ENCODE peak calls at places on chromosomes 1 and 21, in five cellular contexts. One of them, this sample, is unnamed.

GRCh38 chr1:66294692-66295384 is 239.1 kb upstream of the SGIP1 start:
- DNase-seq in left ventricle myocardium superior: no peak
- DNase-seq in T-helper 9 cell: no peak
- DNase-seq in GM23248: peak; percentile 90
- DNase-seq in EL: peak; percentile 47
- DNase-seq in this sample: peak; percentile 59

GRCh38 chr21:43864313-43864805 is 664 bp upstream of the AGPAT3 start:
- DNase-seq in left ventricle myocardium superior: peak; percentile 66
- DNase-seq in T-helper 9 cell: peak; percentile 14
- DNase-seq in GM23248: peak; percentile 66
- DNase-seq in EL: peak; percentile 29
- DNase-seq in this sample: peak; percentile 45

GRCh38 chr1:2381741-2382620 is 9.4 kb downstream of the MORN1 start:
- DNase-seq in left ventricle myocardium superior: peak; percentile 91
- DNase-seq in T-helper 9 cell: peak; percentile 71
- DNase-seq in GM23248: peak; percentile 91
- DNase-seq in EL: peak; percentile 75
- DNase-seq in this sample: peak; percentile 78

GRCh38 chr1:29906927-29907326 is 670.6 kb downstream of the PTPRU start:
- DNase-seq in left ventricle myocardium superior: no peak
- DNase-seq in T-helper 9 cell: no peak
- DNase-seq in GM23248: no peak
- DNase-seq in EL: no peak
- DNase-seq in this sample: no peak

GRCh38 chr1:935751-936231 is 12.1 kb downstream of the SAMD11 start:
- DNase-seq in left ventricle myocardium superior: peak; percentile 65
- DNase-seq in T-helper 9 cell: no peak
- DNase-seq in GM23248: peak; percentile 33
- DNase-seq in EL: no peak
- DNase-seq in this sample: no peak

GRCh38 chr1:226882631-226883409 is 12.4 kb downstream of the PSEN2 start:
- DNase-seq in left ventricle myocardium superior: no peak
- DNase-seq in T-helper 9 cell: no peak
- DNase-seq in GM23248: peak; percentile 45
- DNase-seq in EL: peak; percentile 79
- DNase-seq in this sample: peak; percentile 22

GRCh38 chr1:110337704-110338199 is 1.4 kb upstream of the RBM15 start:
- DNase-seq in left ventricle myocardium superior: peak; percentile 60
- DNase-seq in T-helper 9 cell: peak; percentile 17
- DNase-seq in GM23248: peak; percentile 49
- DNase-seq in EL: no peak
- DNase-seq in this sample: no peak

GRCh38 chr21:44407493-44407892 is 47.8 kb upstream of the LRRC3 start:
- DNase-seq in left ventricle myocardium superior: no peak
- DNase-seq in T-helper 9 cell: no peak
- DNase-seq in GM23248: no peak
- DNase-seq in EL: no peak
- DNase-seq in this sample: no peak

GRCh38 chr1:204507317-204508105 is 8.7 kb upstream of the MDM4 start:
- DNase-seq in left ventricle myocardium superior: no peak
- DNase-seq in T-helper 9 cell: no peak
- DNase-seq in GM23248: peak; percentile 66
- DNase-seq in EL: peak; percentile 73
- DNase-seq in this sample: peak; percentile 57

GRCh38 chr1:40795811-40796586 is 12.4 kb downstream of the KCNQ4 start:
- DNase-seq in left ventricle myocardium superior: no peak
- DNase-seq in T-helper 9 cell: no peak
- DNase-seq in GM23248: no peak
- DNase-seq in EL: no peak
- DNase-seq in this sample: no peak

GRCh38 chr1:168295715-168296114 is 15.0 kb downstream of the TBX19 start:
- DNase-seq in left ventricle myocardium superior: no peak
- DNase-seq in T-helper 9 cell: no peak
- DNase-seq in GM23248: no peak
- DNase-seq in EL: no peak
- DNase-seq in this sample: no peak

GRCh38 chr1:29563571-29563970 is 327.2 kb downstream of the PTPRU start:
- DNase-seq in left ventricle myocardium superior: no peak
- DNase-seq in T-helper 9 cell: no peak
- DNase-seq in GM23248: peak; percentile 9
- DNase-seq in EL: peak; percentile 36
- DNase-seq in this sample: peak; percentile 9

GRCh38 chr1:116737020-116737854 is 17.0 kb upstream of the CD2 start:
- DNase-seq in left ventricle myocardium superior: peak; percentile 63
- DNase-seq in T-helper 9 cell: peak; percentile 54
- DNase-seq in GM23248: peak; percentile 83
- DNase-seq in EL: peak; percentile 60
- DNase-seq in this sample: peak; percentile 55

GRCh38 chr1:247935781-247936180 is 11.1 kb downstream of the OR2AJ1 start:
- DNase-seq in left ventricle myocardium superior: no peak
- DNase-seq in T-helper 9 cell: no peak
- DNase-seq in GM23248: no peak
- DNase-seq in EL: no peak
- DNase-seq in this sample: no peak

GRCh38 chr1:169260478-169260877 is 107.1 kb downstream of the NME7 start:
- DNase-seq in left ventricle myocardium superior: no peak
- DNase-seq in T-helper 9 cell: no peak
- DNase-seq in GM23248: no peak
- DNase-seq in EL: no peak
- DNase-seq in this sample: no peak

GRCh38 chr1:17375651-17376050 is 3.7 kb downstream of the PADI6 start:
- DNase-seq in left ventricle myocardium superior: no peak
- DNase-seq in T-helper 9 cell: no peak
- DNase-seq in GM23248: no peak
- DNase-seq in EL: no peak
- DNase-seq in this sample: no peak

GRCh38 chr1:50977575-50978143 is 7.6 kb downstream of the CDKN2C start:
- DNase-seq in left ventricle myocardium superior: peak; percentile 85
- DNase-seq in T-helper 9 cell: no peak
- DNase-seq in GM23248: peak; percentile 85
- DNase-seq in EL: peak; percentile 73
- DNase-seq in this sample: peak; percentile 65

GRCh38 chr21:37871121-37871862 is 45.0 kb downstream of the KCNJ6 start:
- DNase-seq in left ventricle myocardium superior: no peak
- DNase-seq in T-helper 9 cell: no peak
- DNase-seq in GM23248: peak; percentile 91
- DNase-seq in EL: peak; percentile 80
- DNase-seq in this sample: peak; percentile 88

GRCh38 chr21:34630536-34631143 is 15.7 kb upstream of the RCAN1 start:
- DNase-seq in left ventricle myocardium superior: no peak
- DNase-seq in T-helper 9 cell: no peak
- DNase-seq in GM23248: peak; percentile 74
- DNase-seq in EL: peak; percentile 54
- DNase-seq in this sample: peak; percentile 53

GRCh38 chr1:52238474-52238873 is 96.6 kb downstream of the ZFYVE9 start:
- DNase-seq in left ventricle myocardium superior: no peak
- DNase-seq in T-helper 9 cell: no peak
- DNase-seq in GM23248: peak; percentile 86
- DNase-seq in EL: peak; percentile 78
- DNase-seq in this sample: peak; percentile 45

GRCh38 chr1:72649974-72650373 is 367.6 kb upstream of the NEGR1 start:
- DNase-seq in left ventricle myocardium superior: no peak
- DNase-seq in T-helper 9 cell: no peak
- DNase-seq in GM23248: peak; percentile 47
- DNase-seq in EL: peak; percentile 16
- DNase-seq in this sample: peak; percentile 24

GRCh38 chr1:41482906-41483895 is 1.3 kb downstream of the EDN2 start:
- DNase-seq in left ventricle myocardium superior: peak; percentile 81
- DNase-seq in T-helper 9 cell: no peak
- DNase-seq in GM23248: no peak
- DNase-seq in EL: no peak
- DNase-seq in this sample: no peak

GRCh38 chr1:227796359-227796915 is 19.0 kb upstream of the PRSS38 start:
- DNase-seq in left ventricle myocardium superior: no peak
- DNase-seq in T-helper 9 cell: no peak
- DNase-seq in GM23248: no peak
- DNase-seq in EL: no peak
- DNase-seq in this sample: no peak

GRCh38 chr1:153688283-153688682 is 9.8 kb downstream of the NPR1 start:
- DNase-seq in left ventricle myocardium superior: no peak
- DNase-seq in T-helper 9 cell: no peak
- DNase-seq in GM23248: no peak
- DNase-seq in EL: no peak
- DNase-seq in this sample: no peak

GRCh38 chr1:63969461-63969893 is 195.7 kb downstream of the ROR1 start:
- DNase-seq in left ventricle myocardium superior: no peak
- DNase-seq in T-helper 9 cell: no peak
- DNase-seq in GM23248: no peak
- DNase-seq in EL: peak; percentile 28
- DNase-seq in this sample: no peak

GRCh38 chr1:24909388-24909898 is 20.6 kb downstream of the RUNX3 start:
- DNase-seq in left ventricle myocardium superior: peak; percentile 54
- DNase-seq in T-helper 9 cell: no peak
- DNase-seq in GM23248: peak; percentile 79
- DNase-seq in EL: peak; percentile 42
- DNase-seq in this sample: peak; percentile 49

GRCh38 chr21:15722591-15723324 is 7.0 kb upstream of the USP25 start:
- DNase-seq in left ventricle myocardium superior: no peak
- DNase-seq in T-helper 9 cell: no peak
- DNase-seq in GM23248: no peak
- DNase-seq in EL: no peak
- DNase-seq in this sample: no peak

GRCh38 chr1:14571810-14572767 is 26.4 kb upstream of the KAZN start:
- DNase-seq in left ventricle myocardium superior: no peak
- DNase-seq in T-helper 9 cell: no peak
- DNase-seq in GM23248: peak; percentile 16
- DNase-seq in EL: no peak
- DNase-seq in this sample: no peak